ENCODE peak calls at places on chromosomes 12 and 14, in six cellular contexts. One of them, this sample, is unnamed.

GRCh38 chr12:106907411-106907810 is 48.3 kb upstream of the TMEM263 start:
- DNase-seq in Calu3: no peak
- DNase-seq in islet precursor cell: no peak
- DNase-seq in amygdala: no peak
- DNase-seq in skeletal muscle cell: no peak
- DNase-seq in nephron progenitor cell: no peak
- DNase-seq in this sample: no peak

GRCh38 chr14:104432611-104433231 is 146.8 kb upstream of the C14orf180 start:
- DNase-seq in Calu3: no peak
- DNase-seq in islet precursor cell: peak
- DNase-seq in amygdala: no peak
- DNase-seq in skeletal muscle cell: no peak
- DNase-seq in nephron progenitor cell: no peak
- DNase-seq in this sample: no peak

GRCh38 chr12:18345021-18345735 is 83.9 kb downstream of the PIK3C2G start:
- DNase-seq in Calu3: no peak
- DNase-seq in islet precursor cell: no peak
- DNase-seq in amygdala: no peak
- DNase-seq in skeletal muscle cell: no peak
- DNase-seq in nephron progenitor cell: no peak
- DNase-seq in this sample: no peak

GRCh38 chr12:70885952-70886351 is 34.6 kb downstream of the PTPRR start:
- DNase-seq in Calu3: no peak
- DNase-seq in islet precursor cell: no peak
- DNase-seq in amygdala: no peak
- DNase-seq in skeletal muscle cell: no peak
- DNase-seq in nephron progenitor cell: no peak
- DNase-seq in this sample: no peak

GRCh38 chr14:77059276-77059934 is 30.9 kb upstream of the IRF2BPL start:
- DNase-seq in Calu3: peak
- DNase-seq in islet precursor cell: peak
- DNase-seq in amygdala: peak
- DNase-seq in skeletal muscle cell: peak
- DNase-seq in nephron progenitor cell: no peak
- DNase-seq in this sample: peak

GRCh38 chr12:109385339-109386078 is 37.8 kb downstream of the MYO1H start:
- DNase-seq in Calu3: peak
- DNase-seq in islet precursor cell: no peak
- DNase-seq in amygdala: no peak
- DNase-seq in skeletal muscle cell: peak
- DNase-seq in nephron progenitor cell: no peak
- DNase-seq in this sample: peak

GRCh38 chr12:38903596-38903995 is 1.8 kb downstream of the CPNE8 start:
- DNase-seq in Calu3: no peak
- DNase-seq in islet precursor cell: no peak
- DNase-seq in amygdala: no peak
- DNase-seq in skeletal muscle cell: no peak
- DNase-seq in nephron progenitor cell: no peak
- DNase-seq in this sample: no peak

GRCh38 chr12:17588968-17589367 is 501.0 kb downstream of the RERGL start:
- DNase-seq in Calu3: peak
- DNase-seq in islet precursor cell: peak
- DNase-seq in amygdala: no peak
- DNase-seq in skeletal muscle cell: no peak
- DNase-seq in nephron progenitor cell: peak
- DNase-seq in this sample: no peak

GRCh38 chr12:54128466-54128865 is 60.3 kb downstream of the SMUG1 start:
- DNase-seq in Calu3: no peak
- DNase-seq in islet precursor cell: peak
- DNase-seq in amygdala: no peak
- DNase-seq in skeletal muscle cell: no peak
- DNase-seq in nephron progenitor cell: no peak
- DNase-seq in this sample: no peak

GRCh38 chr12:109770861-109771670 is 57.4 kb downstream of the FAM222A start:
- DNase-seq in Calu3: no peak
- DNase-seq in islet precursor cell: peak
- DNase-seq in amygdala: no peak
- DNase-seq in skeletal muscle cell: no peak
- DNase-seq in nephron progenitor cell: no peak
- DNase-seq in this sample: no peak

GRCh38 chr12:132621657-132622435 is 3.3 kb downstream of the P2RX2 start:
- DNase-seq in Calu3: no peak
- DNase-seq in islet precursor cell: no peak
- DNase-seq in amygdala: no peak
- DNase-seq in skeletal muscle cell: no peak
- DNase-seq in nephron progenitor cell: no peak
- DNase-seq in this sample: no peak

GRCh38 chr12:44876554-44877275 is 600 bp upstream of the NELL2 start:
- DNase-seq in Calu3: peak
- DNase-seq in islet precursor cell: peak
- DNase-seq in amygdala: no peak
- DNase-seq in skeletal muscle cell: no peak
- DNase-seq in nephron progenitor cell: peak
- DNase-seq in this sample: peak

GRCh38 chr12:5166976-5167375 is 123.3 kb downstream of the KCNA5 start:
- DNase-seq in Calu3: no peak
- DNase-seq in islet precursor cell: peak
- DNase-seq in amygdala: no peak
- DNase-seq in skeletal muscle cell: peak
- DNase-seq in nephron progenitor cell: no peak
- DNase-seq in this sample: no peak

GRCh38 chr14:70856851-70857498 is 47.7 kb upstream of the MAP3K9 start:
- DNase-seq in Calu3: no peak
- DNase-seq in islet precursor cell: no peak
- DNase-seq in amygdala: no peak
- DNase-seq in skeletal muscle cell: peak
- DNase-seq in nephron progenitor cell: no peak
- DNase-seq in this sample: no peak

GRCh38 chr14:60183724-60184596 is 18.8 kb upstream of the DHRS7 start:
- DNase-seq in Calu3: peak
- DNase-seq in islet precursor cell: no peak
- DNase-seq in amygdala: no peak
- DNase-seq in skeletal muscle cell: peak
- DNase-seq in nephron progenitor cell: peak
- DNase-seq in this sample: peak

GRCh38 chr12:69014047-69014446 is 81.1 kb upstream of the CPM start:
- DNase-seq in Calu3: no peak
- DNase-seq in islet precursor cell: no peak
- DNase-seq in amygdala: no peak
- DNase-seq in skeletal muscle cell: no peak
- DNase-seq in nephron progenitor cell: no peak
- DNase-seq in this sample: no peak

GRCh38 chr14:78987006-78987405 is 816.8 kb downstream of the NRXN3 start:
- DNase-seq in Calu3: no peak
- DNase-seq in islet precursor cell: peak
- DNase-seq in amygdala: no peak
- DNase-seq in skeletal muscle cell: no peak
- DNase-seq in nephron progenitor cell: no peak
- DNase-seq in this sample: no peak

GRCh38 chr12:42084522-42084921 is 60.2 kb downstream of the GXYLT1 start:
- DNase-seq in Calu3: no peak
- DNase-seq in islet precursor cell: no peak
- DNase-seq in amygdala: no peak
- DNase-seq in skeletal muscle cell: no peak
- DNase-seq in nephron progenitor cell: no peak
- DNase-seq in this sample: no peak

GRCh38 chr12:94686834-94687628 is 36.7 kb upstream of the TMCC3 start:
- DNase-seq in Calu3: no peak
- DNase-seq in islet precursor cell: no peak
- DNase-seq in amygdala: no peak
- DNase-seq in skeletal muscle cell: no peak
- DNase-seq in nephron progenitor cell: no peak
- DNase-seq in this sample: no peak

GRCh38 chr12:94140556-94140955 is 7.8 kb upstream of the PLXNC1 start:
- DNase-seq in Calu3: no peak
- DNase-seq in islet precursor cell: peak
- DNase-seq in amygdala: no peak
- DNase-seq in skeletal muscle cell: no peak
- DNase-seq in nephron progenitor cell: peak
- DNase-seq in this sample: peak

GRCh38 chr14:73422515-73422914 is 35.8 kb downstream of the NUMB start:
- DNase-seq in Calu3: no peak
- DNase-seq in islet precursor cell: no peak
- DNase-seq in amygdala: no peak
- DNase-seq in skeletal muscle cell: no peak
- DNase-seq in nephron progenitor cell: no peak
- DNase-seq in this sample: peak

GRCh38 chr12:37565112-37565511 is 751.5 kb upstream of the ALG10B start:
- DNase-seq in Calu3: no peak
- DNase-seq in islet precursor cell: no peak
- DNase-seq in amygdala: no peak
- DNase-seq in skeletal muscle cell: no peak
- DNase-seq in nephron progenitor cell: no peak
- DNase-seq in this sample: no peak

GRCh38 chr12:31506907-31507306 is 84.0 kb downstream of the DENND5B start:
- DNase-seq in Calu3: no peak
- DNase-seq in islet precursor cell: peak
- DNase-seq in amygdala: no peak
- DNase-seq in skeletal muscle cell: no peak
- DNase-seq in nephron progenitor cell: no peak
- DNase-seq in this sample: no peak

GRCh38 chr12:96198970-96199369 is 4.8 kb downstream of the ELK3 start:
- DNase-seq in Calu3: no peak
- DNase-seq in islet precursor cell: no peak
- DNase-seq in amygdala: no peak
- DNase-seq in skeletal muscle cell: peak
- DNase-seq in nephron progenitor cell: no peak
- DNase-seq in this sample: no peak